ENCODE peak calls at places on chromosomes 7 and 10, in ten cellular contexts. V is uterus, D is body of pancreas, Q is prostate gland, B is lower leg skin, N is suprapubic skin, U is Peyer's patch, Y is spleen, X is IMR-90, L is GM12878. S is an unnamed sample.

GRCh38 chr10:11795101-11795920 is 27.8 kb upstream of the PROSER2 start:
- DNase-seq in V (no peak), D (no peak), Q (no peak), B (no peak), N (no peak), U (no peak), Y (no peak), X (no peak), L (no peak), S (no peak)

GRCh38 chr7:47376991-47377590 is 204.8 kb downstream of the TNS3 start:
- DNase-seq in V (no peak), D (peak), Q (no peak), B (no peak), N (no peak), U (no peak), Y (peak), X (no peak), L (no peak), S (peak)

GRCh38 chr7:3559178-3559765 is 258.2 kb downstream of the SDK1 start:
- DNase-seq in V (no peak), D (peak), Q (peak), B (peak), N (no peak), U (no peak), Y (no peak), X (peak), L (no peak), S (no peak)

GRCh38 chr10:80197972-80198591 is 7.3 kb downstream of the ANXA11 start:
- DNase-seq in V (no peak), D (peak), Q (no peak), B (no peak), N (no peak), U (no peak), Y (no peak), X (no peak), L (no peak), S (peak)

GRCh38 chr10:33412261-33413092 is 78.0 kb upstream of the NRP1 start:
- DNase-seq in V (peak), D (no peak), Q (no peak), B (peak), N (no peak), U (peak), Y (no peak), X (peak), L (no peak), S (no peak)

GRCh38 chr10:122768033-122768745 is 68.5 kb upstream of the C10orf120 start:
- DNase-seq in V (no peak), D (no peak), Q (no peak), B (no peak), N (no peak), U (no peak), Y (no peak), X (no peak), L (no peak), S (no peak)

GRCh38 chr7:85734823-85735222 is 548.0 kb upstream of the SEMA3D start:
- DNase-seq in V (no peak), D (peak), Q (no peak), B (no peak), N (no peak), U (no peak), Y (no peak), X (no peak), L (no peak), S (peak)

GRCh38 chr7:78605131-78605530 is 806.6 kb downstream of the PHTF2 start:
- DNase-seq in V (no peak), D (no peak), Q (no peak), B (no peak), N (no peak), U (no peak), Y (no peak), X (peak), L (no peak), S (no peak)

GRCh38 chr7:158811894-158812293 is 17.4 kb downstream of the ESYT2 start:
- DNase-seq in V (no peak), D (peak), Q (no peak), B (no peak), N (no peak), U (no peak), Y (no peak), X (no peak), L (no peak), S (no peak)

GRCh38 chr10:98404571-98405396 is 10.2 kb downstream of the PYROXD2 start:
- DNase-seq in V (no peak), D (no peak), Q (no peak), B (no peak), N (no peak), U (no peak), Y (no peak), X (peak), L (no peak), S (no peak)

GRCh38 chr10:131781791-131782190 is 119.0 kb upstream of the PPP2R2D start:
- DNase-seq in V (no peak), D (no peak), Q (no peak), B (no peak), N (peak), U (no peak), Y (no peak), X (no peak), L (no peak), S (peak)

GRCh38 chr7:158384746-158385145 is 202.9 kb downstream of the PTPRN2 start:
- DNase-seq in V (no peak), D (no peak), Q (no peak), B (no peak), N (no peak), U (no peak), Y (no peak), X (no peak), L (no peak), S (no peak)

GRCh38 chr10:124665980-124666379 is 78.2 kb downstream of the FAM53B start:
- DNase-seq in V (no peak), D (no peak), Q (no peak), B (no peak), N (no peak), U (no peak), Y (no peak), X (no peak), L (no peak), S (no peak)

GRCh38 chr10:127612-128432 is 7.4 kb upstream of the ZMYND11 start:
- DNase-seq in V (no peak), D (no peak), Q (no peak), B (no peak), N (no peak), U (peak), Y (no peak), X (no peak), L (peak), S (no peak)

GRCh38 chr7:69564454-69565417 is 33.5 kb upstream of the AUTS2 start:
- DNase-seq in V (peak), D (peak), Q (peak), B (peak), N (no peak), U (no peak), Y (no peak), X (no peak), L (peak), S (no peak)

GRCh38 chr10:117631276-117632151 is 89.0 kb downstream of the EMX2 start:
- DNase-seq in V (peak), D (peak), Q (no peak), B (peak), N (no peak), U (no peak), Y (no peak), X (no peak), L (no peak), S (no peak)

GRCh38 chr7:35571596-35572240 is 123.2 kb downstream of the HERPUD2 start:
- DNase-seq in V (no peak), D (no peak), Q (no peak), B (no peak), N (no peak), U (no peak), Y (no peak), X (no peak), L (no peak), S (no peak)

GRCh38 chr10:71431216-71431944 is 34.7 kb downstream of the CDH23 start:
- DNase-seq in V (no peak), D (no peak), Q (no peak), B (no peak), N (peak), U (no peak), Y (peak), X (no peak), L (no peak), S (peak)

GRCh38 chr10:71433983-71434744 is 37.4 kb downstream of the CDH23 start:
- DNase-seq in V (no peak), D (no peak), Q (no peak), B (no peak), N (peak), U (no peak), Y (peak), X (no peak), L (no peak), S (peak)

GRCh38 chr10:71434760-71435394 is 38.2 kb downstream of the CDH23 start:
- DNase-seq in V (no peak), D (no peak), Q (no peak), B (no peak), N (peak), U (no peak), Y (peak), X (no peak), L (no peak), S (no peak)

GRCh38 chr10:71431945-71432905 is 35.5 kb downstream of the CDH23 start:
- DNase-seq in V (no peak), D (no peak), Q (no peak), B (no peak), N (peak), U (no peak), Y (peak), X (no peak), L (no peak), S (peak)

GRCh38 chr10:71433116-71433982 is 36.6 kb downstream of the CDH23 start:
- DNase-seq in V (no peak), D (no peak), Q (no peak), B (no peak), N (peak), U (no peak), Y (peak), X (no peak), L (no peak), S (no peak)
- TF ChIP-seq POLR2A in V (no peak), D (no peak), Q (no peak), B (no peak), N (no peak), U (no peak), Y (no peak), X (no peak), L (no peak), S (no peak)

GRCh38 chr7:138720286-138720685 is 19.1 kb upstream of the SVOPL start:
- DNase-seq in V (no peak), D (no peak), Q (no peak), B (peak), N (no peak), U (no peak), Y (no peak), X (no peak), L (no peak), S (no peak)
- H3K4me3 ChIP-seq in V (no peak), D (no peak), Q (no peak), B (no peak), N (no peak), U (no peak), Y (no peak), X (no peak), L (no peak), S (no peak)

GRCh38 chr10:3067045-3067858 is at the start of gene PFKP:
- DNase-seq in V (peak), D (peak), Q (peak), B (no peak), N (no peak), U (peak), Y (peak), X (no peak), L (no peak), S (no peak)
- TF ChIP-seq POLR2A in V (no peak), D (peak), Q (peak), B (no peak), N (peak), U (peak), Y (no peak), X (peak), L (peak), S (no peak)

GRCh38 chr10:95308389-95309302 is 17.8 kb upstream of the PDLIM1 start:
- DNase-seq in V (peak), D (peak), Q (peak), B (peak), N (peak), U (peak), Y (no peak), X (peak), L (no peak), S (peak)
- H3K4me3 ChIP-seq in V (no peak), D (no peak), Q (no peak), B (no peak), N (no peak), U (no peak), Y (no peak), X (no peak), L (no peak), S (no peak)

GRCh38 chr7:141202540-141202939 is 128.7 kb downstream of the TMEM178B start:
- DNase-seq in V (no peak), D (no peak), Q (no peak), B (no peak), N (no peak), U (no peak), Y (no peak), X (no peak), L (no peak), S (no peak)
- TF ChIP-seq POLR2A in V (no peak), D (no peak), Q (no peak), B (no peak), N (no peak), U (no peak), Y (no peak), X (no peak), L (no peak), S (no peak)

DNA sequence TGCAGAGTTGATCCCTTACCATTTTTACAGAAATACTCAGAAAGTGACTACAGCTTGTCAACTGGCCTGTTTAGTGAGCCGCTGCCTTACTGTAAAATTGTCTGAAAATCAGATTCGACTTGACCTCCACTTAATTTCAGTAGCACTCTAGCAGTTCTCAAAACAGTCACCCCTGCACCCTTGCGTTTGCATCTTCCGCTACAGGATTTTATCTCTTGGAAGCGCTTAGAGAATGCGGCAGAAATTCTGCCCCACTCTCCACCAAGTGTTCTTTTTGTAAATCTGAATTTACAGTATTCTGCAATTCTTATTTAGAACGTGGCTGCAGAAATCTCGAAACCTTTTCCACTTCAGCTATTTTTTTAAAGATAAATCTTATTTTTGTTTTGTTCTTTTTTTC is 1.9 kb upstream of the TWIST1 start:
- DNase-seq in V (no peak), D (no peak), Q (no peak), B (no peak), N (no peak), U (no peak), Y (no peak), X (no peak), L (no peak), S (no peak)
- H3K4me3 ChIP-seq in V (no peak), D (no peak), Q (no peak), B (no peak), N (peak), U (no peak), Y (no peak), X (no peak), L (no peak), S (no peak)

GRCh38 chr7:80134536-80135305 is at the start of gene GNAI1:
- DNase-seq in V (peak), D (peak), Q (peak), B (peak), N (peak), U (no peak), Y (peak), X (peak), L (no peak), S (peak)
- TF ChIP-seq POLR2A in V (peak), D (peak), Q (peak), B (no peak), N (peak), U (no peak), Y (no peak), X (peak), L (no peak), S (no peak)

DNA sequence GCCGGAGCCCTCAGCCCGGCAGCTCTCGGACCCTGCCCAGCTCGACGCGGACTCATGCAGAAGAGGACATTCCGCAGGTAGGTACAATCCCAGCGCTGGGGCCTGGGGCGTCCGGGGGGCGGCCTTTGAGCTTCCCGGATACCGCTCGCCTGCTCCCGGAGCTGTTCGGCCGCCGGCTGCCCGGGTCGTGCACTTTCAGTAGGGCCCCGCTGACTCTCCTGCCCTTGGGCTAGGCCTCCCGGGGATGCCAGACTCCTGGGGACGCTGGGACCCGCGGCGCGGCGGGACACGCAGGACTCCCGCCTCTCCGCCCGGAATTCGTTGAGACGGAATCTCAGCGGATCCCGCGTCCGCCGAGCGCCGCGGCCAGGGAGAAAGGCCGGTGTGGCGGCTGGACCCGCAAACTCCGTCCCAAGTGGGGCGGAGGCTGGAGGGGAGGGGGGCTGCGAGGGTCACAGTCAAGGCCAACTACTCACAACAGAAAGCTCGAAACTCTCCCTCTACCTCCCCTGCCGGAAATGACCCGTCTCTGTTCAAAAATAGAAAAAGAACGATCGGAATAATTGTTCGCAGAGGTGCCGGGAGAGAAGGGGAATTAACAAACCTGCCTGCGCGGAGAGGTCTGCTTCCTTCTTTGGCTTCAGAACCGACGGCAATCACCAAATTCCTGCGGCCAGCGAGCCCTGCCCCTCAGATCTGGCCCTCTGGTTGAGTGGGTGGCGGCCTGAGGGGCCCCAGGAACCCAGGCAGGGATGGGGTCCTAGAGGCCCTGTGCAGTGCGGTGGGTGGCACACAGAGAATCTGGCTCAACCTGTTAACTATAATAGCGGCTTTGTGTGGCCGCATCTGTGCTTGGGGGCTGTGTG is 9.2 kb downstream of the TLX1 start:
- DNase-seq in V (no peak), D (no peak), Q (no peak), B (no peak), N (no peak), U (no peak), Y (no peak), X (no peak), L (no peak), S (no peak)
- H3K4me3 ChIP-seq in V (no peak), D (no peak), Q (no peak), B (no peak), N (no peak), U (no peak), Y (peak), X (no peak), L (no peak), S (no peak)

DNA sequence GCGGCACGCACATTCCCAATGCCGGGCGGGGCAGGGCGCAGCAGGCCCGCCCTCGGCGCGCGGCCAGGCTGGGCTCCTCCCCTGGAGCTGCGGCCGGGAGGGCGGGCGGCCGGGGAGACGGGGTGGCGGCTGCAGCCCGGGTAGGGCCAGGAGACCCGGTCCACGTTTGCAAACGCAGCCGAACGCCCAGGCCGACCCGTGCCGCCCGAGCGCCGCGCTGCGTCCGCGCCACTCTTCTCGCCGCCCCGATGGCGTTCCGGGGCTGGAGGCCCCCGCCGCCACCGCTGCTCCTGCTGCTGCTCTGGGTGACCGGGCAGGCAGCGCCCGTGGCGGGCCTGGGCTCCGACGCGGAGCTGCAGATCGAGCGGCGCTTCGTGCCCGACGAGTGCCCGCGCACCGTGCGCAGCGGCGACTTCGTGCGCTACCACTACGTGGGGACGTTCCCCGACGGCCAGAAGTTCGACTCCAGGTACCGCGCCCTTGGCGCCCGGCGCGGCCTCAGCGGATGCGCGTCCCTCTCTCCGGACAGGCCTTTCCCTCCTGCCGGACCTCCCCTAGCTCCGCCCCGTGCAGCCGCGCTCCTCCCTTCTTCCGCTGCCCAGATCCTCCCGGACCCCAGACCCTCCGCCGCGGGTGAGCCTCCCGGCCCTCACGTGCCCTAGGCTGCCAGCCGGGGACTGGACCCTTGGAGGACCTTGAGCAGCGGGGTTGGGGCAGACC is at the start of gene FKBP9:
- DNase-seq in V (peak), D (peak), Q (peak), B (peak), N (peak), U (peak), Y (peak), X (peak), L (no peak), S (peak)
- TF ChIP-seq POLR2A in V (peak), D (peak), Q (peak), B (no peak), N (peak), U (peak), Y (no peak), X (peak), L (peak), S (no peak)

GRCh38 chr10:114881462-114881861 is 56.5 kb upstream of the TRUB1 start:
- DNase-seq in V (peak), D (no peak), Q (no peak), B (no peak), N (no peak), U (no peak), Y (no peak), X (no peak), L (no peak), S (no peak)
- H3K4me3 ChIP-seq in V (no peak), D (no peak), Q (no peak), B (no peak), N (no peak), U (no peak), Y (no peak), X (no peak), L (no peak), S (no peak)

S was measured in stomach.